ENCODE peak calls at places on chromosomes 5 and 9, in five cellular contexts. S is activated CD4-positive, alpha-beta T cell treated with anti-CD3 and anti-CD28 coated beads, Interleukin-2, amount 50 U/mL, for 48 hours; A is T-helper 1 cell; T is NCI-H2081; R is AG10803. L is an unnamed sample.

GRCh38 chr9:133700861-133701320 is 37.3 kb downstream of the SARDH start:
- DNase-seq in S (peak; percentile 17), A (no peak), T (no peak), R (no peak), L (no peak)

GRCh38 chr5:120304653-120305052 is 159.4 kb upstream of the PRR16 start:
- DNase-seq in S (no peak), A (no peak), T (no peak), R (peak; percentile 86), L (no peak)

GRCh38 chr9:107137495-107138202 is 145.4 kb upstream of the RAD23B start:
- DNase-seq in S (no peak), A (peak; percentile 8), T (peak; percentile 12), R (peak; percentile 43), L (no peak)

GRCh38 chr5:1111727-1112289 is at the start of gene SLC12A7:
- DNase-seq in S (peak; percentile 65), A (peak; percentile 64), T (peak; percentile 49), R (no peak), L (no peak)

GRCh38 chr5:93328833-93329232 is 252.2 kb downstream of the NR2F1-AS1 start:
- DNase-seq in S (no peak), A (no peak), T (no peak), R (no peak), L (no peak)

GRCh38 chr5:124976086-124976485 is 229.6 kb upstream of the ZNF608 start:
- DNase-seq in S (no peak), A (no peak), T (no peak), R (no peak), L (no peak)

GRCh38 chr9:88973281-88974045 is 17.8 kb upstream of the S1PR3 start:
- DNase-seq in S (no peak), A (no peak), T (no peak), R (no peak), L (no peak)

GRCh38 chr5:45189481-45189880 is 380.7 kb downstream of the MRPS30 start:
- DNase-seq in S (no peak), A (no peak), T (no peak), R (no peak), L (no peak)

GRCh38 chr5:83077662-83078261 is 415 bp downstream of the XRCC4 start:
- DNase-seq in S (no peak), A (peak; percentile 50), T (no peak), R (peak; percentile 51), L (no peak)

GRCh38 chr9:91211919-91212318 is 149.8 kb downstream of the AUH start:
- DNase-seq in S (no peak), A (peak; percentile 70), T (no peak), R (no peak), L (no peak)

GRCh38 chr5:104241051-104241450 is 678.5 kb upstream of the NUDT12 start:
- DNase-seq in S (no peak), A (no peak), T (no peak), R (no peak), L (no peak)

GRCh38 chr5:131303537-131303936 is 39.7 kb downstream of the CDC42SE2 start:
- DNase-seq in S (no peak), A (no peak), T (no peak), R (peak; percentile 82), L (no peak)

GRCh38 chr9:79263666-79264460 is 307.9 kb upstream of the TLE4 start:
- DNase-seq in S (no peak), A (no peak), T (peak; percentile 59), R (peak; percentile 65), L (no peak)

GRCh38 chr9:127541865-127542264 is 70.2 kb upstream of the STXBP1 start:
- DNase-seq in S (no peak), A (no peak), T (no peak), R (peak; percentile 78), L (no peak)

GRCh38 chr5:76376141-76376900 is 26.8 kb upstream of the IQGAP2 start:
- DNase-seq in S (no peak), A (no peak), T (no peak), R (peak; percentile 34), L (no peak)

GRCh38 chr5:122982376-122982775 is 54.1 kb downstream of the PPIC start:
- DNase-seq in S (no peak), A (no peak), T (no peak), R (no peak), L (no peak)

GRCh38 chr5:152146566-152146965 is 221.9 kb upstream of the GLRA1 start:
- DNase-seq in S (no peak), A (no peak), T (no peak), R (no peak), L (no peak)

GRCh38 chr5:107669543-107670027 is 1.2 kb downstream of the EFNA5 start:
- DNase-seq in S (peak; percentile 1), A (no peak), T (peak; percentile 25), R (no peak), L (no peak)

GRCh38 chr9:72524820-72525539 is 3.6 kb downstream of the TMC1 start:
- DNase-seq in S (peak; percentile 48), A (peak; percentile 56), T (no peak), R (peak; percentile 95), L (no peak)

GRCh38 chr9:113131689-113132151 is 19.1 kb upstream of the SLC31A2 start:
- DNase-seq in S (no peak), A (no peak), T (no peak), R (no peak), L (no peak)

GRCh38 chr5:109486200-109486804 is 76.5 kb upstream of the PJA2 start:
- DNase-seq in S (no peak), A (no peak), T (no peak), R (no peak), L (no peak)

GRCh38 chr9:27535701-27536118 is 6.1 kb upstream of the MOB3B start:
- DNase-seq in S (no peak), A (no peak), T (no peak), R (no peak), L (no peak)

GRCh38 chr9:106953166-106953565 is 90.2 kb downstream of the ZNF462 start:
- DNase-seq in S (no peak), A (no peak), T (no peak), R (peak; percentile 85), L (no peak)

GRCh38 chr5:128629162-128629561 is 91.1 kb upstream of the FBN2 start:
- DNase-seq in S (no peak), A (no peak), T (no peak), R (no peak), L (no peak)

GRCh38 chr5:36040651-36041536 is 25.8 kb downstream of the UGT3A2 start:
- DNase-seq in S (no peak), A (no peak), T (no peak), R (no peak), L (no peak)

GRCh38 chr9:95098391-95098921 is 219.1 kb downstream of the FANCC start:
- DNase-seq in S (no peak), A (no peak), T (no peak), R (no peak), L (no peak)

GRCh38 chr5:1436036-1436435 is 9.2 kb downstream of the SLC6A3 start:
- DNase-seq in S (no peak), A (no peak), T (no peak), R (no peak), L (no peak)

L was measured in cerebellar nuclear complex.